ENCODE peak calls at places on chromosomes 3 and 15, in four cellular contexts. V, Q, A and H are unnamed samples.

GRCh38 chr3:11712646-11713045 is 68.9 kb upstream of the VGLL4 start:
- DNase-seq in V (no peak), Q (no peak), A (no peak), H (no peak)

GRCh38 chr3:102178817-102179216 is 256.0 kb upstream of the ZPLD1 start:
- DNase-seq in V (no peak), Q (no peak), A (peak; percentile 6), H (no peak)

GRCh38 chr3:15289661-15290060 is 42.7 kb downstream of the SH3BP5 start:
- DNase-seq in V (no peak), Q (no peak), A (no peak), H (no peak)

GRCh38 chr3:156160653-156161052 is 40.3 kb downstream of the KCNAB1 start:
- DNase-seq in V (no peak), Q (no peak), A (no peak), H (no peak)

GRCh38 chr3:156448300-156448699 is 106.6 kb downstream of the SSR3 start:
- DNase-seq in V (peak; percentile 21), Q (peak; percentile 49), A (peak; percentile 60), H (no peak)

GRCh38 chr3:45890405-45890804 is 4.1 kb downstream of the CCR9 start:
- DNase-seq in V (peak; percentile 34), Q (no peak), A (no peak), H (no peak)

GRCh38 chr3:62405117-62405516 is 31.8 kb upstream of the FEZF2 start:
- DNase-seq in V (no peak), Q (no peak), A (no peak), H (no peak)

GRCh38 chr3:135106445-135106844 is 311.4 kb downstream of the EPHB1 start:
- DNase-seq in V (peak; percentile 83), Q (no peak), A (peak; percentile 55), H (no peak)

GRCh38 chr3:60282840-60283239 is 968.4 kb downstream of the FHIT start:
- DNase-seq in V (no peak), Q (no peak), A (no peak), H (no peak)

GRCh38 chr15:101596633-101597032 is 55.5 kb downstream of the TM2D3 start:
- DNase-seq in V (no peak), Q (no peak), A (no peak), H (no peak)

GRCh38 chr15:101604124-101604874 is 47.9 kb downstream of the TM2D3 start:
- DNase-seq in V (no peak), Q (no peak), A (no peak), H (no peak)

GRCh38 chr15:101602801-101603200 is 49.4 kb downstream of the TM2D3 start:
- DNase-seq in V (no peak), Q (no peak), A (no peak), H (no peak)

GRCh38 chr15:101597360-101597928 is 54.7 kb downstream of the TM2D3 start:
- DNase-seq in V (no peak), Q (no peak), A (no peak), H (no peak)

DNA sequence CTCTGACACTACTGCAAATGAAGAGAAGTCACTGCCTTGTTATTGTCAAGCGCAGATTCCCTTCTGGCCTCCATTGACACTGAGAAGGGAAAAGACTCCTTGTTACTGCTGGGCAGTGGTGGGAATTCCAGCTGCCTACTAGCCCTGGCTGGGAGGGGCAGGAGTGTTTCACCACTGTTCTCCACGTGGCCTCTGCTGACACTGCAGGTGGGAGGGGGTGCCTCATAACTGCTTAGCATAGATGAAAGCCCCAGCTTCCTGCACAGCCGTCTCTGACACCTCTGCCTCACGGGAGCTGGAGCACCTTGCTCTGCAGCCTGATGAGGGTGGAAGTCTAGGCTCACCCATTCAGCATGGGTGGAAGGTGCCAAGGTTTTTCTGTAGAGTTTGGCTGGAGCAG is 52.2 kb downstream of the TM2D3 start:
- DNase-seq in V (peak; percentile 42), Q (no peak), A (no peak), H (no peak)
- H3K27me3 ChIP-seq in V (peaks cover 3% of the 10 kb centered on the region), Q (peaks cover 6% of the 10 kb centered on the region), A (no peaks in the 10 kb centered on the region), H (peaks cover 9% of the 10 kb centered on the region)

DNA sequence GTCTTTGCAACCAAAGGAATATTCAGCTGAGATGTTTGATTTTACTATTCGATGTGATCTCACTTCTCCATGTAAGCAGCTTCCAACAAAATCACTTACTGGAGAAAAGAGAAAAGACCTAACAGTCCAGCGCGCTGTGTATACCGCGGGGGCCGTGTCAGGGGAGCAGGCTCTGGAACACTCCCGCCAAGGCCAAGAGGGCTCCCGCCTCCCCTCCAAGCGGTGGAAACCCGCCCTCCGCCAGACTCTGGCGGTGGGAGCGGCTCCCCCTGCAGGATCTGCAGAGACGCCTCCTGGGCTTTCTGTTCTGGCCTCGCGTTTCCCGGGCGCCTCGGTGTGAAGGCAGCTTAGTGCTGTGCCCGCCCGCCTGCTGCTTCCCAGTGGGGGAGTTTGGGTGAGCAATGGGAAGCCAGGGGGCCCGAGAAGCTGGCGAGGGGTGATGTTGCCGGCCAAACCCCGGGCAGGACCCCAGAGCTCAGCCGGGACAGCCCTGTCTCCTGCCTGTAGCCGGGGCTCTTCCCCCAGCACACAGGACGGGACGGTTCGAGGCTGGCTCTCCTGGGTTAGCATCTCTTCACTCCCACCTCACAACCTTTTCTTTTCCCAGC is 36.3 kb downstream of the CHST14 start:
- DNase-seq in V (peak; percentile 91), Q (peak; percentile 86), A (peak; percentile 91), H (peak; percentile 78)
- H3K27me3 ChIP-seq in V (no peaks in the 10 kb centered on the region), Q (peaks cover 6% of the 10 kb centered on the region), A (peaks cover 7% of the 10 kb centered on the region), H (peaks cover 3% of the 10 kb centered on the region)

GRCh38 chr15:52799145-52799811 is 9.1 kb upstream of the ONECUT1 start:
- DNase-seq in V (no peak), Q (no peak), A (no peak), H (no peak)

GRCh38 chr15:52800852-52801747 is 11.0 kb upstream of the ONECUT1 start:
- DNase-seq in V (no peak), Q (no peak), A (no peak), H (peak; percentile 44)

GRCh38 chr15:52802110-52802509 is 12.0 kb upstream of the ONECUT1 start:
- DNase-seq in V (no peak), Q (no peak), A (no peak), H (no peak)

GRCh38 chr15:52803543-52804306 is 13.6 kb upstream of the ONECUT1 start:
- DNase-seq in V (no peak), Q (no peak), A (no peak), H (peak; percentile 40)

DNA sequence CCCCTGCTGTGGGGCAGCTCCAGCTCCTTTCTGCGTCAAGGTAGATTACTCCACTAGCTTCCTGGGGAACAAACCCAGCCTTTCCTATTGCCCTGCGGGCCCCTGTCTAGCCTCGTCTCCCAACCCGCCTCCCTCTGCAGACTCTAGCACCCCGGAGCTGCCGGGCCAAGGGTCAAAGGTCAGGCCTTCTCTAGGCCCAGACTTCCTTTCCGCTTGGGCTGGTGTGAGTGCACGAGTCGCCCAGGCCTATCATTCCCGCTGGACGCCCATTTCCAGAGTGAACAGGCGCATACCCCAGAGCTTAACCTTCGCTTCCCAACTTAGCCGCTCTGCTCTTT is 11.6 kb upstream of the ONECUT1 start:
- DNase-seq in V (no peak), Q (no peak), A (no peak), H (no peak)
- H3K27me3 ChIP-seq in V (peaks cover 100% of the 10 kb centered on the region), Q (peaks cover 75% of the 10 kb centered on the region), A (peaks cover 100% of the 10 kb centered on the region), H (peaks cover 99% of the 10 kb centered on the region)

GRCh38 chr15:93302080-93302765 is 213.2 kb upstream of the RGMA start:
- DNase-seq in V (no peak), Q (peak; percentile 25), A (no peak), H (no peak)
- H3K27me3 ChIP-seq in V (no peaks in the 10 kb centered on the region), Q (no peaks in the 10 kb centered on the region), A (no peaks in the 10 kb centered on the region), H (no peaks in the 10 kb centered on the region)

GRCh38 chr3:194134757-194135515 is 1.0 kb upstream of the HES1 start:
- DNase-seq in V (peak; percentile 98), Q (peak; percentile 95), A (peak; percentile 98), H (peak; percentile 94)

GRCh38 chr3:194135516-194135805 is 487 bp upstream of the HES1 start:
- DNase-seq in V (peak; percentile 34), Q (no peak), A (peak; percentile 48), H (no peak)

GRCh38 chr3:194132465-194133358 is 3.2 kb upstream of the HES1 start:
- DNase-seq in V (peak; percentile 32), Q (no peak), A (peak; percentile 47), H (no peak)

GRCh38 chr3:194134231-194134756 is 1.7 kb upstream of the HES1 start:
- DNase-seq in V (no peak), Q (peak; percentile 86), A (peak; percentile 86), H (peak; percentile 79)

GRCh38 chr3:194133661-194134230 is 2.2 kb upstream of the HES1 start:
- DNase-seq in V (peak; percentile 82), Q (peak; percentile 72), A (peak; percentile 83), H (peak; percentile 68)
- H3K27me3 ChIP-seq in V (no peaks in the 10 kb centered on the region), Q (no peaks in the 10 kb centered on the region), A (no peaks in the 10 kb centered on the region), H (peaks cover under 1% of the 10 kb centered on the region)

GRCh38 chr3:31502803-31503221 is 29.9 kb upstream of the STT3B start:
- DNase-seq in V (no peak), Q (no peak), A (no peak), H (no peak)

GRCh38 chr3:31498824-31499223 is 33.9 kb upstream of the STT3B start:
- DNase-seq in V (no peak), Q (no peak), A (no peak), H (no peak)

GRCh38 chr3:31504230-31504629 is 28.5 kb upstream of the STT3B start:
- DNase-seq in V (no peak), Q (no peak), A (no peak), H (no peak)

GRCh38 chr3:31505353-31506048 is 27.2 kb upstream of the STT3B start:
- DNase-seq in V (no peak), Q (no peak), A (no peak), H (no peak)

GRCh38 chr3:31503456-31503855 is 29.3 kb upstream of the STT3B start:
- DNase-seq in V (no peak), Q (no peak), A (peak; percentile 32), H (no peak)
- H3K27me3 ChIP-seq in V (peaks cover 4% of the 10 kb centered on the region), Q (no peaks in the 10 kb centered on the region), A (peaks cover 40% of the 10 kb centered on the region), H (no peaks in the 10 kb centered on the region)

DNA sequence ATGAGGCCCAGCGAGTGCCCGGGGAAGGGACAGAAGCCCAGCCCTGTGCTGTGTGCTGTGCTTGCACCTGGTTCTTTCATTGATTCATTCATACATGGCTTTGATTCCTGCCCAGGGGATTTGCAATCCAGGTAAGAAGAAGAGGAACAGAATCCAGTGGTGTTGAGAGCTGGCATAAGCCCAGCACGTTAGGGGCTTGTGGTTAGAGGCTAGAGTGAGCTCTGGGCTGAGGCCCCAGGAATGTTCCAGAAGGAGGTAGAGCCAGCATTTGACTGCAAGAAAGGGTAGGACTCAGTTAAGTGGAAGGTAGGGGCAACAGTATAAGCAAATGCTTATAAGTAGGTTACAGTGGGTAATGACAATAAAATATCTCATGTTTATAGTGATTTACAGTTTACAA is 2.3 kb downstream of the VWA5B2 start:
- DNase-seq in V (no peak), Q (no peak), A (no peak), H (no peak)
- H3K27me3 ChIP-seq in V (peaks cover 55% of the 10 kb centered on the region), Q (peaks cover 42% of the 10 kb centered on the region), A (peaks cover 39% of the 10 kb centered on the region), H (peaks cover 63% of the 10 kb centered on the region)